ENCODE peak calls at places on chromosome 18, in six cellular contexts. One of them, this sample, is unnamed.

GRCh38 chr18:27546991-27547390 is 361.9 kb upstream of the CHST9 start:
- DNase-seq in CD4-positive, alpha-beta T cell: no peak
- DNase-seq in stomach: no peak
- DNase-seq in type B pancreatic cell: no peak
- DNase-seq in WERI-Rb-1: no peak
- DNase-seq in cardiac muscle cell: no peak
- DNase-seq in this sample: no peak

GRCh38 chr18:42614619-42615293 is 500.7 kb downstream of the RIT2 start:
- DNase-seq in type B pancreatic cell: no peak
- DNase-seq in WERI-Rb-1: peak
- DNase-seq in cardiac muscle cell: no peak
- DNase-seq in stomach: no peak
- DNase-seq in CD4-positive, alpha-beta T cell: no peak
- DNase-seq in this sample: no peak

GRCh38 chr18:44681039-44681595 is 429 bp downstream of the SETBP1 start:
- DNase-seq in type B pancreatic cell: no peak
- DNase-seq in WERI-Rb-1: no peak
- DNase-seq in CD4-positive, alpha-beta T cell: no peak
- DNase-seq in cardiac muscle cell: no peak
- DNase-seq in stomach: no peak
- DNase-seq in this sample: no peak

GRCh38 chr18:27996792-27997191 is 180.1 kb downstream of the CDH2 start:
- DNase-seq in cardiac muscle cell: no peak
- DNase-seq in type B pancreatic cell: no peak
- DNase-seq in stomach: no peak
- DNase-seq in WERI-Rb-1: no peak
- DNase-seq in CD4-positive, alpha-beta T cell: no peak
- DNase-seq in this sample: no peak

GRCh38 chr18:46407471-46408166 is 249.4 kb downstream of the LOXHD1 start:
- DNase-seq in WERI-Rb-1: no peak
- DNase-seq in CD4-positive, alpha-beta T cell: no peak
- DNase-seq in type B pancreatic cell: no peak
- DNase-seq in stomach: no peak
- DNase-seq in cardiac muscle cell: no peak
- DNase-seq in this sample: no peak

GRCh38 chr18:75507636-75508035 is 80.1 kb upstream of the SMIM21 start:
- DNase-seq in WERI-Rb-1: no peak
- DNase-seq in CD4-positive, alpha-beta T cell: no peak
- DNase-seq in type B pancreatic cell: no peak
- DNase-seq in cardiac muscle cell: no peak
- DNase-seq in stomach: no peak
- DNase-seq in this sample: no peak

GRCh38 chr18:76336241-76336640 is 158.8 kb downstream of the ZNF516 start:
- DNase-seq in WERI-Rb-1: no peak
- DNase-seq in cardiac muscle cell: no peak
- DNase-seq in type B pancreatic cell: no peak
- DNase-seq in CD4-positive, alpha-beta T cell: no peak
- DNase-seq in stomach: no peak
- DNase-seq in this sample: no peak

GRCh38 chr18:13290856-13291271 is 72.3 kb downstream of the LDLRAD4 start:
- DNase-seq in CD4-positive, alpha-beta T cell: no peak
- DNase-seq in cardiac muscle cell: no peak
- DNase-seq in WERI-Rb-1: no peak
- DNase-seq in stomach: no peak
- DNase-seq in type B pancreatic cell: no peak
- DNase-seq in this sample: no peak

GRCh38 chr18:59612461-59612860 is 84.8 kb downstream of the CCBE1 start:
- DNase-seq in type B pancreatic cell: no peak
- DNase-seq in CD4-positive, alpha-beta T cell: no peak
- DNase-seq in stomach: no peak
- DNase-seq in cardiac muscle cell: no peak
- DNase-seq in WERI-Rb-1: no peak
- DNase-seq in this sample: no peak

GRCh38 chr18:77099501-77100370 is 32.8 kb downstream of the MBP start:
- DNase-seq in cardiac muscle cell: no peak
- DNase-seq in WERI-Rb-1: no peak
- DNase-seq in stomach: no peak
- DNase-seq in CD4-positive, alpha-beta T cell: peak
- DNase-seq in type B pancreatic cell: no peak
- DNase-seq in this sample: no peak

GRCh38 chr18:48659188-48660009 is 120.6 kb downstream of the CTIF start:
- DNase-seq in stomach: peak
- DNase-seq in CD4-positive, alpha-beta T cell: peak
- DNase-seq in type B pancreatic cell: no peak
- DNase-seq in WERI-Rb-1: no peak
- DNase-seq in cardiac muscle cell: no peak
- DNase-seq in this sample: no peak

GRCh38 chr18:77081387-77081773 is 51.2 kb downstream of the MBP start:
- DNase-seq in WERI-Rb-1: no peak
- DNase-seq in cardiac muscle cell: no peak
- DNase-seq in CD4-positive, alpha-beta T cell: no peak
- DNase-seq in stomach: no peak
- DNase-seq in type B pancreatic cell: no peak
- DNase-seq in this sample: no peak

GRCh38 chr18:35026407-35027061 is 14.7 kb upstream of the MAPRE2 start:
- DNase-seq in WERI-Rb-1: no peak
- DNase-seq in CD4-positive, alpha-beta T cell: no peak
- DNase-seq in type B pancreatic cell: no peak
- DNase-seq in stomach: no peak
- DNase-seq in cardiac muscle cell: no peak
- DNase-seq in this sample: no peak

GRCh38 chr18:73688851-73689659 is 458.6 kb downstream of the FBXO15 start:
- DNase-seq in WERI-Rb-1: no peak
- DNase-seq in cardiac muscle cell: peak
- DNase-seq in stomach: no peak
- DNase-seq in CD4-positive, alpha-beta T cell: no peak
- DNase-seq in type B pancreatic cell: no peak
- DNase-seq in this sample: no peak

GRCh38 chr18:74623047-74623816 is 25.6 kb downstream of the ZNF407 start:
- DNase-seq in stomach: no peak
- DNase-seq in cardiac muscle cell: no peak
- DNase-seq in WERI-Rb-1: no peak
- DNase-seq in type B pancreatic cell: no peak
- DNase-seq in CD4-positive, alpha-beta T cell: peak
- DNase-seq in this sample: no peak

GRCh38 chr18:76058146-76058545 is 436.9 kb downstream of the ZNF516 start:
- DNase-seq in cardiac muscle cell: no peak
- DNase-seq in CD4-positive, alpha-beta T cell: no peak
- DNase-seq in stomach: no peak
- DNase-seq in type B pancreatic cell: no peak
- DNase-seq in WERI-Rb-1: no peak
- DNase-seq in this sample: no peak

GRCh38 chr18:73670536-73670935 is 477.1 kb downstream of the FBXO15 start:
- DNase-seq in WERI-Rb-1: no peak
- DNase-seq in cardiac muscle cell: no peak
- DNase-seq in type B pancreatic cell: no peak
- DNase-seq in stomach: no peak
- DNase-seq in CD4-positive, alpha-beta T cell: no peak
- DNase-seq in this sample: no peak

GRCh38 chr18:38284992-38285391 is 719.4 kb upstream of the CELF4 start:
- DNase-seq in CD4-positive, alpha-beta T cell: no peak
- DNase-seq in stomach: no peak
- DNase-seq in type B pancreatic cell: no peak
- DNase-seq in WERI-Rb-1: no peak
- DNase-seq in cardiac muscle cell: no peak
- DNase-seq in this sample: no peak

GRCh38 chr18:10228380-10228779 is 226.1 kb upstream of the APCDD1 start:
- DNase-seq in stomach: no peak
- DNase-seq in cardiac muscle cell: no peak
- DNase-seq in WERI-Rb-1: peak
- DNase-seq in type B pancreatic cell: no peak
- DNase-seq in CD4-positive, alpha-beta T cell: no peak
- DNase-seq in this sample: no peak

GRCh38 chr18:50647792-50648191 is 87.9 kb downstream of the MAPK4 start:
- DNase-seq in stomach: no peak
- DNase-seq in type B pancreatic cell: no peak
- DNase-seq in CD4-positive, alpha-beta T cell: no peak
- DNase-seq in cardiac muscle cell: no peak
- DNase-seq in WERI-Rb-1: no peak
- DNase-seq in this sample: no peak

GRCh38 chr18:58975296-58975695 is 110.6 kb downstream of the ZNF532 start:
- DNase-seq in type B pancreatic cell: no peak
- DNase-seq in cardiac muscle cell: no peak
- DNase-seq in stomach: no peak
- DNase-seq in CD4-positive, alpha-beta T cell: no peak
- DNase-seq in WERI-Rb-1: no peak
- DNase-seq in this sample: no peak

GRCh38 chr18:48190994-48191393 is 218.2 kb downstream of the ZBTB7C start:
- DNase-seq in cardiac muscle cell: no peak
- DNase-seq in CD4-positive, alpha-beta T cell: no peak
- DNase-seq in stomach: no peak
- DNase-seq in WERI-Rb-1: no peak
- DNase-seq in type B pancreatic cell: no peak
- DNase-seq in this sample: no peak

GRCh38 chr18:73884868-73885267 is 262.8 kb downstream of the FBXO15 start:
- DNase-seq in WERI-Rb-1: no peak
- DNase-seq in cardiac muscle cell: no peak
- DNase-seq in CD4-positive, alpha-beta T cell: no peak
- DNase-seq in type B pancreatic cell: no peak
- DNase-seq in stomach: no peak
- DNase-seq in this sample: no peak

GRCh38 chr18:10164241-10165160 is 250.7 kb downstream of the VAPA start:
- DNase-seq in WERI-Rb-1: peak
- DNase-seq in CD4-positive, alpha-beta T cell: no peak
- DNase-seq in cardiac muscle cell: no peak
- DNase-seq in stomach: no peak
- DNase-seq in type B pancreatic cell: no peak
- DNase-seq in this sample: no peak

GRCh38 chr18:4399929-4400328 is 55.2 kb downstream of the DLGAP1 start:
- DNase-seq in WERI-Rb-1: no peak
- DNase-seq in cardiac muscle cell: no peak
- DNase-seq in CD4-positive, alpha-beta T cell: no peak
- DNase-seq in type B pancreatic cell: no peak
- DNase-seq in stomach: no peak
- DNase-seq in this sample: no peak

GRCh38 chr18:75586576-75586975 is 159.1 kb upstream of the SMIM21 start:
- DNase-seq in CD4-positive, alpha-beta T cell: no peak
- DNase-seq in WERI-Rb-1: no peak
- DNase-seq in cardiac muscle cell: no peak
- DNase-seq in stomach: no peak
- DNase-seq in type B pancreatic cell: no peak
- DNase-seq in this sample: no peak

GRCh38 chr18:35500113-35500512 is 2.4 kb upstream of the INO80C start:
- DNase-seq in type B pancreatic cell: no peak
- DNase-seq in cardiac muscle cell: no peak
- DNase-seq in WERI-Rb-1: no peak
- DNase-seq in CD4-positive, alpha-beta T cell: no peak
- DNase-seq in stomach: no peak
- DNase-seq in this sample: no peak

GRCh38 chr18:55780591-55781071 is 192.6 kb upstream of the TCF4 start:
- DNase-seq in stomach: no peak
- DNase-seq in CD4-positive, alpha-beta T cell: no peak
- DNase-seq in type B pancreatic cell: no peak
- DNase-seq in cardiac muscle cell: no peak
- DNase-seq in WERI-Rb-1: no peak
- DNase-seq in this sample: no peak
- TF ChIP-seq CTCF in stomach: no peak
- TF ChIP-seq CTCF in CD4-positive, alpha-beta T cell: no peak
- TF ChIP-seq CTCF in type B pancreatic cell: no peak
- TF ChIP-seq CTCF in cardiac muscle cell: no peak
- TF ChIP-seq CTCF in WERI-Rb-1: no peak
- TF ChIP-seq CTCF in this sample: no peak

GRCh38 chr18:5710676-5711075 is 166.9 kb upstream of the EPB41L3 start:
- DNase-seq in CD4-positive, alpha-beta T cell: no peak
- DNase-seq in type B pancreatic cell: no peak
- DNase-seq in WERI-Rb-1: no peak
- DNase-seq in cardiac muscle cell: no peak
- DNase-seq in stomach: no peak
- DNase-seq in this sample: no peak

GRCh38 chr18:5709476-5710095 is 165.8 kb upstream of the EPB41L3 start:
- DNase-seq in WERI-Rb-1: no peak
- DNase-seq in stomach: no peak
- DNase-seq in CD4-positive, alpha-beta T cell: no peak
- DNase-seq in type B pancreatic cell: no peak
- DNase-seq in cardiac muscle cell: no peak
- DNase-seq in this sample: no peak

GRCh38 chr18:5705393-5705792 is 161.6 kb upstream of the EPB41L3 start:
- DNase-seq in type B pancreatic cell: no peak
- DNase-seq in WERI-Rb-1: no peak
- DNase-seq in cardiac muscle cell: no peak
- DNase-seq in CD4-positive, alpha-beta T cell: no peak
- DNase-seq in stomach: no peak
- DNase-seq in this sample: no peak

GRCh38 chr18:5707586-5707985 is 163.8 kb upstream of the EPB41L3 start:
- DNase-seq in WERI-Rb-1: no peak
- DNase-seq in stomach: no peak
- DNase-seq in type B pancreatic cell: no peak
- DNase-seq in cardiac muscle cell: no peak
- DNase-seq in CD4-positive, alpha-beta T cell: no peak
- DNase-seq in this sample: no peak

GRCh38 chr18:5710235-5710634 is 166.4 kb upstream of the EPB41L3 start:
- DNase-seq in CD4-positive, alpha-beta T cell: no peak
- DNase-seq in cardiac muscle cell: no peak
- DNase-seq in type B pancreatic cell: no peak
- DNase-seq in WERI-Rb-1: no peak
- DNase-seq in stomach: no peak
- DNase-seq in this sample: no peak
- TF ChIP-seq CTCF in CD4-positive, alpha-beta T cell: no peak
- TF ChIP-seq CTCF in cardiac muscle cell: no peak
- TF ChIP-seq CTCF in type B pancreatic cell: no peak
- TF ChIP-seq CTCF in WERI-Rb-1: no peak
- TF ChIP-seq CTCF in stomach: no peak
- TF ChIP-seq CTCF in this sample: no peak

GRCh38 chr18:8006979-8007378 is 439.9 kb downstream of the PTPRM start:
- DNase-seq in cardiac muscle cell: no peak
- DNase-seq in WERI-Rb-1: no peak
- DNase-seq in stomach: no peak
- DNase-seq in type B pancreatic cell: no peak
- DNase-seq in CD4-positive, alpha-beta T cell: no peak
- DNase-seq in this sample: no peak

GRCh38 chr18:8011906-8012305 is 444.8 kb downstream of the PTPRM start:
- DNase-seq in stomach: no peak
- DNase-seq in WERI-Rb-1: peak
- DNase-seq in cardiac muscle cell: no peak
- DNase-seq in type B pancreatic cell: no peak
- DNase-seq in CD4-positive, alpha-beta T cell: no peak
- DNase-seq in this sample: no peak
- TF ChIP-seq CTCF in stomach: no peak
- TF ChIP-seq CTCF in WERI-Rb-1: peak
- TF ChIP-seq CTCF in cardiac muscle cell: no peak
- TF ChIP-seq CTCF in type B pancreatic cell: no peak
- TF ChIP-seq CTCF in CD4-positive, alpha-beta T cell: no peak
- TF ChIP-seq CTCF in this sample: no peak

DNA sequence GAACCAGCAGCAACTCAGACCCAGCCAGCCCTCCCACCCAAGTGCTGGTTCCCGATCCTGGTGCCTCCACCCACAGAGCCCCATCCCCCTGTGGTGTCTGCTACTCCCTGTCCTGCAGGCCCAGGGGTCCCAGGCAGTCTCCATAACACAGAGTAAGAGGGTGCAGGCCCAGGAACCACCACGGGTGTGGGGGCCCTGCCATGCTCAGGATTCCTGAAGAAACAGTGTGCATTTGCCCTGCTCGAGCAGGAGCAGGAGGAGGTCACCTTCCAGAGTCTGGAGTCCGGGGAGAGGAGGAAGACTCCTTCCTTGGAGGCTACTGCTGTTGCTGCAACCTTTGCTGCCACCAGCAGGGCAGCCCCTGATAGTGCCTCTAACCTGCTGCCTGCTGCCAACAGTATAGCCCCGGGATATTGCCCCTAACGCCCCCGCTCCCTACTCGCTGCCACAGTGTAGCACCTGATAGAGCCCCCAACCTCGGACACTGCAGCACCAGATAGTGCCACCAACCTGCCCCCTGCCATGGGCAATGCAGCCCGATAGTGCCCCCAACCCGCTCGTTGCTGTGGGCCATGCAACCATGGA is 46.8 kb upstream of the ANKRD62 start:
- DNase-seq in type B pancreatic cell: peak
- DNase-seq in WERI-Rb-1: no peak
- DNase-seq in cardiac muscle cell: no peak
- DNase-seq in stomach: no peak
- DNase-seq in CD4-positive, alpha-beta T cell: no peak
- DNase-seq in this sample: no peak
- TF ChIP-seq CTCF in type B pancreatic cell: peak
- TF ChIP-seq CTCF in WERI-Rb-1: peak
- TF ChIP-seq CTCF in cardiac muscle cell: no peak
- TF ChIP-seq CTCF in stomach: no peak
- TF ChIP-seq CTCF in CD4-positive, alpha-beta T cell: no peak
- TF ChIP-seq CTCF in this sample: peak

This sample was measured in endothelial cell.